ENCODE peak calls at places on chromosomes 7 and 10, in eight cellular contexts. Q, W, H, D, G, S, P and R are unnamed samples.

GRCh38 chr10:102634696-102635095 is 9.6 kb upstream of the TRIM8 start:
- DNase-seq in Q (no peak), W (no peak), H (no peak), D (no peak), G (no peak), S (no peak), P (no peak), R (no peak)

GRCh38 chr7:137772221-137772620 is 74.6 kb downstream of the DGKI start:
- DNase-seq in Q (no peak), W (no peak), H (no peak), D (no peak), G (no peak), S (peak), P (peak), R (peak)

GRCh38 chr10:32454148-32454547 is 8.2 kb downstream of the CCDC7 start:
- DNase-seq in Q (peak), W (peak), H (no peak), D (no peak), G (no peak), S (no peak), P (no peak), R (no peak)

GRCh38 chr7:69591805-69592204 is 6.5 kb upstream of the AUTS2 start:
- DNase-seq in Q (no peak), W (no peak), H (no peak), D (no peak), G (no peak), S (no peak), P (no peak), R (no peak)

GRCh38 chr7:106462365-106462859 is 177.6 kb upstream of the NAMPT start:
- DNase-seq in Q (peak), W (no peak), H (peak), D (no peak), G (no peak), S (no peak), P (peak), R (peak)

GRCh38 chr7:29113384-29114102 is 32.8 kb downstream of the CPVL start:
- DNase-seq in Q (peak), W (peak), H (peak), D (peak), G (no peak), S (peak), P (peak), R (peak)

GRCh38 chr10:90326498-90327267 is 531.2 kb downstream of the HTR7 start:
- DNase-seq in Q (peak), W (no peak), H (no peak), D (no peak), G (no peak), S (peak), P (no peak), R (peak)

GRCh38 chr7:17041324-17041723 is 159.5 kb upstream of the AGR3 start:
- DNase-seq in Q (peak), W (no peak), H (no peak), D (no peak), G (no peak), S (peak), P (no peak), R (peak)

GRCh38 chr10:122049076-122049475 is 60.1 kb downstream of the TACC2 start:
- DNase-seq in Q (no peak), W (no peak), H (no peak), D (no peak), G (no peak), S (no peak), P (no peak), R (no peak)

GRCh38 chr7:128403676-128404075 is 6.1 kb downstream of the IMPDH1 start:
- DNase-seq in Q (no peak), W (no peak), H (no peak), D (no peak), G (no peak), S (no peak), P (no peak), R (no peak)
- H3K4me3 ChIP-seq in Q (peak), W (no peak), H (no peak), D (no peak), G (no peak), S (peak), P (no peak), R (no peak)

GRCh38 chr10:77582710-77583115 is 54.9 kb downstream of the KCNMA1 start:
- DNase-seq in Q (peak), W (no peak), H (no peak), D (peak), G (no peak), S (peak), P (peak), R (peak)
- H3K27ac ChIP-seq in Q (peak), W (no peak), H (no peak), D (no peak), G (no peak), S (no peak), P (peak), R (peak)

DNA sequence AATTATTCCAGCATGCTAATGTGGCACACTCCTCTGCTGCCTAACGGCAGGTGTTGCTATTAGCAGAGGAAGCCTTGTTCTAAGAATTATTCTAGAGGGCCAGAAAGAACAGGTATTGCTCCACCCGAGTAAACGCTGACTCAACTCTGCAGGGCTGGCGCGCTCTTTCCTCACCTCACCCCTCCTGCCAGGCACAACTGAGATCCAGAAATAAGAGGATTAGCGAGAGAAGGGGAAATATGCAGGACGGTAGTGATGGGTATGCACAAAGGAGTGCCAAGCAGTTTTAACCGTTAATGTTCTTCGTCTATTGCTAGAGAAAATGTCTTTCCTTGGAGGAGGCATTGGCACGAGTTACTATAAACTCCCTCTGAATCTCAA is 382 bp upstream of the SCIN start:
- DNase-seq in Q (peak), W (peak), H (peak), D (peak), G (no peak), S (no peak), P (no peak), R (no peak)
- H3K4me3 ChIP-seq in Q (peak), W (peak), H (peak), D (no peak), G (peak), S (peak), P (peak), R (peak)

GRCh38 chr7:143419880-143420279 is 11.2 kb upstream of the EPHA1 start:
- DNase-seq in Q (peak), W (peak), H (no peak), D (no peak), G (no peak), S (no peak), P (no peak), R (no peak)
- H3K27ac ChIP-seq in Q (no peak), W (no peak), H (no peak), D (no peak), G (no peak), S (no peak), P (no peak), R (no peak)

GRCh38 chr7:149566103-149566502 is 68.5 kb upstream of the ZNF746 start:
- DNase-seq in Q (no peak), W (no peak), H (no peak), D (no peak), G (no peak), S (no peak), P (no peak), R (no peak)

GRCh38 chr7:149565096-149565382 is 67.4 kb upstream of the ZNF746 start:
- DNase-seq in Q (no peak), W (no peak), H (no peak), D (no peak), G (no peak), S (no peak), P (no peak), R (no peak)

GRCh38 chr7:149561072-149561471 is 63.5 kb upstream of the ZNF746 start:
- DNase-seq in Q (no peak), W (no peak), H (no peak), D (no peak), G (no peak), S (peak), P (no peak), R (no peak)

GRCh38 chr7:149562602-149563001 is 65.0 kb upstream of the ZNF746 start:
- DNase-seq in Q (peak), W (no peak), H (no peak), D (no peak), G (no peak), S (peak), P (no peak), R (no peak)

GRCh38 chr7:149564340-149565095 is 66.9 kb upstream of the ZNF746 start:
- DNase-seq in Q (no peak), W (no peak), H (no peak), D (no peak), G (no peak), S (no peak), P (no peak), R (no peak)
- H3K4me3 ChIP-seq in Q (no peak), W (no peak), H (no peak), D (no peak), G (no peak), S (no peak), P (no peak), R (no peak)

DNA sequence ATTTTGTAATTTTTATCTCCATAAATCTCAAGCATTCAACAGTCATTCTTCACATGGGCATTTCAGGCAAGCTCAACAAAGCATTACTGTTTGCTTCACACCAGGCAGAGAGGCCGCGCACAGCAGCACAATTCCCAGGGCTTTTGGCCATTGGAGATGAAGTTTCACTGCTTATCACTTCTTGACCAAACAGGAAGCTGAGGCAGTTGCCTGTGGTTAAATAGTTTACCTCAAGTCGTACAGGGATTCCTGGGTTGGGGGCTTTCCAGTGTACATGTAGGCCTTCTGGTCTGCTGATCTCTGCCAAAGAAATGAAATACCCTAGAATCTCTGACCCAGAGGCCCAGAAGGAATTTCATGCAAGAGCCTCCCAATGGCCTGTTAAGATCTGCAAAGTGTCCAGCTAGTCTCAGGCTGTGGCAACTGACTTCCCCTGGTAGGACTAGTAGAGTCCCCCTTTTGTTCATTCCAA is 11.2 kb upstream of the PRDX3 start:
- DNase-seq in Q (no peak), W (no peak), H (no peak), D (peak), G (no peak), S (peak), P (no peak), R (peak)
- H3K27ac ChIP-seq in Q (peak), W (no peak), H (no peak), D (peak), G (no peak), S (peak), P (no peak), R (peak)

DNA sequence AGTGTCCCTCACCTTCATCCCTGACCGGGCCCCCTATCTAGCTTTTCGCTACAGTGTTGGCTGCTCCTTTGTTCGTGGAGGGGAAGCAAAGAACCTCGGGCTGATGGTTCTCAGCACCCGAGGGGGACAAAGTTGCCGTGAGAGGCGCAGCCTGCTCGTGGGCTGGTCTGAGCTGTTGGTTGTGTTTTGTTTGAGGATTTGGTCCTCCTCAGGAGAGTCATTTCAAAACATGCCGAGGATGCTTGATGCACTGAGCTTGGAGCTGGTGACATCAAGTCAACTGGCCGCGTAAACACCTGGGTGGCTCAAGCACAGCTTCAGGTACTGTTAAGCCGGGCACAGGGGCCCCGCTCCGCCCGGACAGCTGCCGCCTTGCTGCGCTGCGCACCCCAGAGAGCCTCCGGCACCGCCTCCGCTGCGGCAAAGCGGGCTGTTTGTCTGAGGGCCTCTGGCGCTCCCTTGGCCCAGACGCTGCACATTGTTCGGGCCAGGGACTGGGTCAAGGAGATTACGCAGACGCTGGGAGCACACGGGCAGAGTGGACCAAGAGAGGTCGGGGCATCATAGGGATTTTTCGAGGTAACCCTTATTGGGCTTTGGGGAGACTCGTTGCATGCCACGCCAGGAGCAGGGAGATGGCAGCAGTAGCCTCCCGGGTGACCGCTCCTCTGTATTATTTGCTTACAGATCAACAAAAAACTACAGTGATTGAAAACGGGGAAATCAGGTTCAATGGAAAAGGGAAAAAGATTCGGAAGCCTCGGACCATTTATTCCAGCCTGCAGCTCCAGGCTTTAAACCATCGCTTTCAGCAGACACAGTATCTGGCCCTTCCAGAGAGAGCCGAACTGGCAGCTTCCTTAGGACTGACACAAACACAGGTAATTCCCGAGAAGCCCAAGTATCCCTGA is 1.9 kb downstream of the DLX6 start:
- DNase-seq in Q (no peak), W (no peak), H (peak), D (no peak), G (peak), S (no peak), P (no peak), R (no peak)
- H3K4me3 ChIP-seq in Q (no peak), W (no peak), H (peak), D (no peak), G (no peak), S (no peak), P (peak), R (no peak)

DNA sequence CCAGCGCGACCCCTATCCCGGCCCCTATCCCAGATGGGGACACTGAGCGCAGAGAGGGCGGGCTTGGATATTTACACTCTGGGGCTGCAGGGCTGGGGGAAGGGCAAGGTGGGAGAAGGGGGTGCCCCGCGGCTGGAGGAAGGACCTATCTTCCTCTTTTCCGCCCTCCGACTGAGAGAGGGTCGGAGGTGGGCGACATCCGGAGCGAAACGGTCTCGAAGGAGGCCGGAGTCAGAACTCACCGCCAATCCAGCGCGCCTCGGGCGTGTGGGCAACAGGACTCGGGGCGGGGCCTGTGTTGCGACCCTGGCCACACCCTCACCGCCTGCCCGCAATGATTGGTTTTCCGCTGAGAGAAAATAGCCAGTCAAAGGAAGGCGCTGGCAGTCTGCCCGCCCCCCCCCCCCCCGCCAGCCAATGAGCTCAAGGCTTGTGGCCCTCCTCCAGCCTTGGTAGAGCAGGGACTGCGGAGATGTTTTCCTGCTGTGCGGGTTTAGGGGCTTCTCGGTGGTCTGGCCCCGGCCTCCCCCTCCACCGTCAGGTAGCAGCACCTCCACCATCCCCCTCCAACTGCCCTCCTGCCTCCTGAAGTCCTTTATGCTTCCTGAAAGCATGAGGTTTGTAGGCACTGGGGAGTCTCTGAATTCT is at the start of gene METTL27:
- DNase-seq in Q (peak), W (peak), H (peak), D (peak), G (peak), S (peak), P (no peak), R (peak)
- H3K27ac ChIP-seq in Q (peak), W (peak), H (peak), D (peak), G (peak), S (peak), P (peak), R (peak)